ENCODE peak calls at places on chromosomes 2 and 18, in four cellular contexts. One of them, this sample, is unnamed.

GRCh38 chr2:150097891-150098595 is 389.4 kb downstream of the RND3 start:
- DNase-seq in K562: no peak
- DNase-seq in HepG2: no peak
- DNase-seq in H1: no peak
- DNase-seq in this sample: no peak

GRCh38 chr2:6845312-6845711 is 20.4 kb downstream of the CMPK2 start:
- DNase-seq in K562: peak
- DNase-seq in HepG2: no peak
- DNase-seq in H1: no peak
- DNase-seq in this sample: no peak

GRCh38 chr2:32941944-32942690 is 4.6 kb upstream of the LTBP1 start:
- DNase-seq in K562: no peak
- DNase-seq in HepG2: no peak
- DNase-seq in H1: peak
- DNase-seq in this sample: no peak

GRCh38 chr2:112465373-112465772 is 16.6 kb upstream of the TTL start:
- DNase-seq in K562: peak
- DNase-seq in HepG2: peak
- DNase-seq in H1: no peak
- DNase-seq in this sample: no peak

GRCh38 chr2:111534816-111535803 is 348.9 kb downstream of the ANAPC1 start:
- DNase-seq in K562: no peak
- DNase-seq in HepG2: peak
- DNase-seq in H1: no peak
- DNase-seq in this sample: no peak

GRCh38 chr2:129929321-129930290 is 49.9 kb upstream of the RAB6C start:
- DNase-seq in K562: no peak
- DNase-seq in HepG2: no peak
- DNase-seq in H1: peak
- DNase-seq in this sample: no peak

GRCh38 chr2:135914485-135914884 is 38.2 kb upstream of the MCM6 start:
- DNase-seq in K562: no peak
- DNase-seq in HepG2: no peak
- DNase-seq in H1: no peak
- DNase-seq in this sample: no peak

GRCh38 chr2:169933124-169933711 is 106.0 kb downstream of the UBR3 start:
- DNase-seq in K562: peak
- DNase-seq in HepG2: peak
- DNase-seq in H1: no peak
- DNase-seq in this sample: no peak

GRCh38 chr2:149143734-149144133 is 105.2 kb downstream of the LYPD6B start:
- DNase-seq in K562: no peak
- DNase-seq in HepG2: no peak
- DNase-seq in H1: no peak
- DNase-seq in this sample: no peak

GRCh38 chr2:46722142-46722541 is 193.5 kb downstream of the MCFD2 start:
- DNase-seq in K562: no peak
- DNase-seq in HepG2: no peak
- DNase-seq in H1: no peak
- DNase-seq in this sample: no peak

GRCh38 chr2:65070172-65070830 is 14.1 kb downstream of the CEP68 start:
- DNase-seq in K562: no peak
- DNase-seq in HepG2: peak
- DNase-seq in H1: no peak
- DNase-seq in this sample: no peak

GRCh38 chr2:205766765-205767359 is 84.6 kb downstream of the NRP2 start:
- DNase-seq in K562: peak
- DNase-seq in HepG2: peak
- DNase-seq in H1: peak
- DNase-seq in this sample: no peak

GRCh38 chr2:127023504-127023903 is 83.5 kb downstream of the BIN1 start:
- DNase-seq in K562: no peak
- DNase-seq in HepG2: no peak
- DNase-seq in H1: peak
- DNase-seq in this sample: no peak

GRCh38 chr2:37638973-37639372 is 32.5 kb downstream of the CDC42EP3 start:
- DNase-seq in K562: no peak
- DNase-seq in HepG2: no peak
- DNase-seq in H1: no peak
- DNase-seq in this sample: no peak

GRCh38 chr2:64214281-64215115 is 70.3 kb upstream of the PELI1 start:
- DNase-seq in K562: peak
- DNase-seq in HepG2: no peak
- DNase-seq in H1: no peak
- DNase-seq in this sample: peak

GRCh38 chr2:69946351-69947077 is 14.9 kb downstream of the ASPRV1 start:
- DNase-seq in K562: peak
- DNase-seq in HepG2: peak
- DNase-seq in H1: no peak
- DNase-seq in this sample: peak

GRCh38 chr18:73842795-73843394 is 304.7 kb downstream of the FBXO15 start:
- DNase-seq in K562: peak
- DNase-seq in HepG2: peak
- DNase-seq in H1: peak
- DNase-seq in this sample: peak

GRCh38 chr2:205822578-205822977 is 140.3 kb downstream of the NRP2 start:
- DNase-seq in K562: no peak
- DNase-seq in HepG2: no peak
- DNase-seq in H1: no peak
- DNase-seq in this sample: no peak

DNA sequence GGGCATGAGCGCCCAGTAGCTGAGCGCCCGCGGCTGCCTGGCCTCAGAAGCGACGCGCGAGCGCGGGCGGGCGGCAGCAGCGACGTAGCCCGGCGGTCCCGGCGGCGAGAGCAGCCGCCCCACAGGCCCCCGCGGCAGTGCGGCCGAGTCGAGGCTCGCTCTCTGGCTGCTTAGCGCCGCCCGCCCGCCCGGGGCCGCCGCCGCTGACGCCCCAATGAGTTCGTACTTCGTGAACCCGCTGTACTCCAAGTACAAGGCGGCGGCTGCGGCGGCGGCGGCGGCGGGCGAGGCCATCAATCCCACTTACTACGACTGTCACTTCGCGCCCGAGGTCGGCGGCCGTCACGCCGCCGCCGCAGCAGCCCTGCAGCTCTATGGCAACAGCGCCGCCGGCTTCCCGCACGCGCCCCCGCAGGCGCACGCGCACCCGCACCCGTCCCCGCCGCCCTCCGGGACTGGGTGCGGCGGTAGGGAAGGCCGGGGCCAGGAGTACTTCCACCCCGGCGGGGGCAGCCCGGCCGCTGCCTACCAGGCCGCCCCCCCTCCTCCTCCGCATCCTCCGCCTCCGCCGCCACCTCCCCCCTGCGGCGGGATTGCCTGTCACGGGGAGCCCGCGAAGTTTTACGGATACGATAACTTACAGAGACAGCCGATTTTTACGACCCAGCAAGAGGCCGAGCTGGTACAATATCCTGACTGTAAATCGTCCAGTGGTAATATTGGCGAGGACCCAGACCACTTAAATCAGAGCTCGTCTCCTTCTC is 830 bp downstream of the HOXD8 start:
- DNase-seq in K562: peak
- DNase-seq in HepG2: no peak
- DNase-seq in H1: peak
- DNase-seq in this sample: no peak
- TF ChIP-seq TAF1 in K562: no peak
- TF ChIP-seq TAF1 in HepG2: no peak
- TF ChIP-seq TAF1 in H1: no peak
- TF ChIP-seq TAF1 in this sample: no peak

GRCh38 chr2:124678043-124678442 is 653.0 kb downstream of the CNTNAP5 start:
- DNase-seq in K562: no peak
- DNase-seq in HepG2: no peak
- DNase-seq in H1: no peak
- DNase-seq in this sample: no peak
- TF ChIP-seq BRCA1 in K562: no peak
- TF ChIP-seq BRCA1 in HepG2: no peak
- TF ChIP-seq BRCA1 in H1: no peak
- TF ChIP-seq BRCA1 in this sample: no peak

DNA sequence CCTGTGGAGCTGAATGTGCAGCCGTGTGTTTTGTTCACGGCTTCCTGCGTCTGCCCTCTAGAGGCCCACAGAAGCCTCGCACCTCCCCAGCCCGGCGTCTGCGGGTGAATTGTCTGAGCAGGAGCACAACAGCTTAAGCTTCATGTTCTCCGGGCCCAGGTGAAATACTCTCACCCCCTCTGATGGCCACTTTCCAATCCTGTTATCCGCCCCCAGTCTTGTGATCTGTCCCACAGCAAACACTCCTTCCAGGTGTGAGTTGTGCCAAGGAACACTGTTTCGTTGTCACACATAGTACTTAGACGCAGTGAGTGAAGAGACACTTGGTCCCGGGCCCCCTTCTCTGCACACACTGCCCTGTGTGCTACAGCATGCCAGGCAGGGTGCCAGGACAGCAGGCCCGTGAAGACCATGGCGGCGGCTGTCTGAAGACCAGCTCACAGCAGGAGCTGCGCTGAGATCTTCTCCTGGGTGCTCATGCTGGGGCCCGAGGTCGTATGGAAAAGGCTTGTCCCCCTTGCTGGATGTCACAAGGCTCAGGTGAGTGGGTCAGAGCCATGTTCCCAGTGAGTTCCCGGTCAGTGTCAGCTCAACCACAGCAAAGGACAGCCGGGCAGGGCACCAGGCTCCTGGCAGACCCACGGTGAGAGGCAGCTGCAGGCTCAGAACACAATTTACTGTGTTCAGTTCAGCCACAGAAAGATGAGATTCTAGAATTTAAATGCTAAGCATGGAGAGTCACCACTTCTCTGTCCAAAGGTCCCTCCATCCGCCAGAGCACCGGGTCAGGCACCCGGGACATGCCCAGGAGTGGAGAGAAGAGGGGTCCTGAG is 6.8 kb upstream of the PXDN start:
- DNase-seq in K562: peak
- DNase-seq in HepG2: peak
- DNase-seq in H1: peak
- DNase-seq in this sample: no peak
- TF ChIP-seq TAF1 in K562: no peak
- TF ChIP-seq TAF1 in HepG2: no peak
- TF ChIP-seq TAF1 in H1: no peak
- TF ChIP-seq TAF1 in this sample: no peak

GRCh38 chr2:219385958-219386520 is 1.7 kb downstream of the DNPEP start:
- DNase-seq in K562: no peak
- DNase-seq in HepG2: no peak
- DNase-seq in H1: no peak
- DNase-seq in this sample: no peak

GRCh38 chr2:219387284-219388126 is at the start of gene DNPEP:
- DNase-seq in K562: peak
- DNase-seq in HepG2: peak
- DNase-seq in H1: peak
- DNase-seq in this sample: peak

GRCh38 chr2:219388127-219388844 is 574 bp upstream of the DNPEP start:
- DNase-seq in K562: peak
- DNase-seq in HepG2: peak
- DNase-seq in H1: peak
- DNase-seq in this sample: peak

GRCh38 chr2:219386532-219387280 is 1.0 kb downstream of the DNPEP start:
- DNase-seq in K562: no peak
- DNase-seq in HepG2: no peak
- DNase-seq in H1: no peak
- DNase-seq in this sample: no peak

DNA sequence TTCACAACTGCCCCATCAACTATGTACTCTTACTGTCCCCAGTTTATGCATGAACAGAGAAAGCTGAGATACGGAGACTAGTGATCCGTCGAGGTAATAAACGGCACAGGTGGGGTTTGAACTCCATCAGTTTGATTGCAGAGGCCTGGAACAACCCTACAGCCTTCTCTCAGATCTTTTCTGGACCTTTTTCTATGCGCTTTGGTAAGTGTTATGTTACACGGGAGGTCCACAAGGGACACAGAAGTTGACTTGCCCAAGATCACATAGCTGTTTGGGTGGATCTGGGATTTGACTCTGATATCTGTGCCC is 1.1 kb upstream of the DNPEP start:
- DNase-seq in K562: peak
- DNase-seq in HepG2: no peak
- DNase-seq in H1: no peak
- DNase-seq in this sample: no peak
- TF ChIP-seq BRCA1 in K562: no peak
- TF ChIP-seq BRCA1 in HepG2: no peak
- TF ChIP-seq BRCA1 in H1: no peak
- TF ChIP-seq BRCA1 in this sample: no peak

DNA sequence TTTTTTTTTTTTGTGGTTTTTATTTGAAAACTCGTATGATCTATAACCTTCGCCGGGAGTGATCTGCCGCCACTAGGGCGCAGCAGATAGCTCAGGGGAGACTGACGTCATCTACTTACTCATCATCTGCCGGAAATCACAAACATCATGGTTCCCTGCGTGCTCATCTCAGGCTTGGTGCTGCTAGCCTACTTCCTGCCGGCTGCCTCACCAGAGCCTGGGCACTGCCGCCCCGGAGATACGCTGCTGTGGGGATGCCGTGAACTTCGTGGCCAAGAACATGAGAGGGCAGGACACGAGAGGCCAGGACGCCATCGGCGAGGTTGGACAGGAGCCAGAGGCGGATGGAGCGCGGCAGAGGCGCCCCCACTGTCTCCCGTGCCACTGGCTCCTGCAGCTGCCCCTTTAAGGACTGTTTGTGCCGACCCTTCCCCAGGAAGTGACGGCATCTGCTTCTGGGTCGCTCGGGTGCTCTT is 68.8 kb downstream of the DOK6 start:
- DNase-seq in K562: peak
- DNase-seq in HepG2: no peak
- DNase-seq in H1: peak
- DNase-seq in this sample: no peak
- TF ChIP-seq TAF1 in K562: no peak
- TF ChIP-seq TAF1 in HepG2: no peak
- TF ChIP-seq TAF1 in H1: no peak
- TF ChIP-seq TAF1 in this sample: no peak

This sample was measured in GM12878.